ENCODE peak calls at places on chromosomes 5 and 9, in nine cellular contexts. N, B, I, U, P, C, L, H and O are unnamed samples.

GRCh38 chr9:128175102-128175563 is 15.1 kb downstream of the BBLN start:
- DNase-seq in I (no peak), P (no peak), L (peak; percentile 65), C (no peak), B (no peak), N (no peak), U (peak; percentile 85), H (no peak), O (no peak)

GRCh38 chr5:107553063-107553676 is 117.6 kb downstream of the EFNA5 start:
- DNase-seq in C (no peak), B (no peak), U (peak; percentile 55), N (no peak), H (no peak), I (no peak), P (no peak), L (peak; percentile 52), O (no peak)

GRCh38 chr9:131984564-131984963 is 95.1 kb downstream of the MED27 start:
- DNase-seq in U (peak; percentile 58), L (peak; percentile 33), C (no peak), P (no peak), I (no peak), N (no peak), B (no peak), H (no peak), O (no peak)

GRCh38 chr9:86978413-86978812 is 31.1 kb upstream of the GAS1 start:
- DNase-seq in N (no peak), L (peak; percentile 48), C (no peak), U (no peak), B (no peak), P (no peak), I (no peak), H (no peak), O (no peak)

GRCh38 chr5:172336264-172336663 is 52.7 kb upstream of the UBTD2 start:
- DNase-seq in U (no peak), I (no peak), N (no peak), C (no peak), P (no peak), L (no peak), B (no peak), H (no peak), O (no peak)

GRCh38 chr5:9895305-9895650 is 265.1 kb upstream of the TAS2R1 start:
- DNase-seq in I (no peak), L (no peak), C (no peak), N (no peak), U (no peak), P (no peak), H (no peak), B (no peak), O (no peak)

GRCh38 chr9:129895376-129896268 is 60.4 kb downstream of the USP20 start:
- DNase-seq in H (peak; percentile 17), I (no peak), C (peak; percentile 42), U (no peak), N (no peak), L (no peak), B (no peak), P (peak; percentile 90), O (peak; percentile 41)

GRCh38 chr9:83582026-83582425 is 40.9 kb upstream of the IDNK start:
- DNase-seq in I (no peak), P (no peak), H (no peak), B (no peak), N (no peak), L (peak; percentile 49), U (peak; percentile 33), C (no peak), O (no peak)

GRCh38 chr5:144484124-144484897 is 313.6 kb downstream of the KCTD16 start:
- DNase-seq in B (no peak), C (no peak), N (no peak), U (peak; percentile 92), H (no peak), L (peak; percentile 89), I (no peak), P (no peak), O (no peak)

GRCh38 chr5:88876714-88877113 is 6.3 kb downstream of the MEF2C start:
- DNase-seq in C (no peak), P (no peak), B (no peak), I (no peak), N (no peak), L (no peak), H (no peak), U (no peak), O (no peak)

GRCh38 chr5:50606179-50606578 is 60.3 kb upstream of the PARP8 start:
- DNase-seq in H (no peak), N (no peak), P (peak; percentile 72), L (no peak), I (no peak), C (no peak), B (no peak), U (no peak), O (no peak)

GRCh38 chr5:14628346-14628745 is 36.2 kb upstream of the OTULIN start:
- DNase-seq in H (peak; percentile 31), B (no peak), P (peak; percentile 72), C (peak; percentile 59), N (peak; percentile 36), L (peak; percentile 65), I (no peak), U (peak; percentile 66), O (peak; percentile 36)

GRCh38 chr9:87451149-87451548 is 46.5 kb upstream of the DAPK1 start:
- DNase-seq in N (no peak), C (no peak), U (no peak), I (no peak), L (no peak), H (no peak), P (no peak), B (no peak), O (no peak)

GRCh38 chr5:180105827-180106312 is 34.3 kb upstream of the RNF130 start:
- DNase-seq in N (no peak), B (peak; percentile 5), C (no peak), I (no peak), H (no peak), L (peak; percentile 12), U (no peak), P (no peak), O (no peak)

GRCh38 chr9:83476513-83476912 is 61.7 kb downstream of the FRMD3 start:
- DNase-seq in H (no peak), C (no peak), N (no peak), P (no peak), B (no peak), I (no peak), U (no peak), L (no peak), O (no peak)

GRCh38 chr5:126826619-126827215 is 49.8 kb downstream of the LMNB1 start:
- DNase-seq in N (no peak), H (no peak), L (no peak), B (no peak), C (no peak), U (no peak), I (no peak), P (no peak), O (no peak)

GRCh38 chr5:128271859-128272446 is 188.4 kb downstream of the SLC12A2 start:
- DNase-seq in N (no peak), I (no peak), U (peak; percentile 68), L (peak; percentile 80), P (peak; percentile 1), C (no peak), H (no peak), B (no peak), O (no peak)

GRCh38 chr9:757246-757881 is 84.1 kb upstream of the DMRT1 start:
- DNase-seq in L (peak; percentile 77), C (no peak), H (no peak), P (peak; percentile 58), N (no peak), I (peak; percentile 39), U (peak; percentile 76), B (no peak), O (no peak)

GRCh38 chr5:59893436-59894227 is at the start of gene PDE4D:
- DNase-seq in L (peak; percentile 74), C (no peak), I (peak; percentile 70), P (peak; percentile 7), N (no peak), U (peak; percentile 67), B (peak; percentile 72), H (no peak), O (no peak)